ENCODE peak calls at places on chromosomes 7 and 10, in four cellular contexts. L is heart right ventricle; J is prostate gland; B is CD8-positive, alpha-beta T cell. C is an unnamed sample.

GRCh38 chr10:96275685-96276418 is 4.5 kb upstream of the BLNK start:
- DNase-seq in L (peak; percentile 64), B (no peak), J (peak; percentile 83), C (peak; percentile 78)

GRCh38 chr10:52486840-52487611 is 172.9 kb downstream of the DKK1 start:
- DNase-seq in J (no peak), B (no peak), L (no peak), C (no peak)

GRCh38 chr7:27677912-27678612 is 15.4 kb upstream of the HIBADH start:
- DNase-seq in B (no peak), J (no peak), L (no peak), C (no peak)

GRCh38 chr10:34906021-34906965 is 91.2 kb upstream of the PARD3 start:
- DNase-seq in L (no peak), J (peak; percentile 82), B (no peak), C (no peak)

GRCh38 chr10:42926831-42927230 is 144.2 kb downstream of the BMS1 start:
- DNase-seq in J (no peak), L (no peak), B (no peak), C (no peak)

GRCh38 chr7:43487731-43488073 is 95.2 kb upstream of the STK17A start:
- DNase-seq in L (no peak), B (no peak), J (no peak), C (no peak)

GRCh38 chr10:47248436-47249090 is 51.4 kb upstream of the GDF10 start:
- DNase-seq in J (no peak), B (no peak), L (no peak), C (no peak)

GRCh38 chr10:87734987-87735827 is 75.5 kb downstream of the PAPSS2 start:
- DNase-seq in J (no peak), L (peak; percentile 35), B (no peak), C (no peak)

GRCh38 chr10:132413226-132414205 is 16.5 kb downstream of the PWWP2B start:
- DNase-seq in J (no peak), L (no peak), B (no peak), C (no peak)

GRCh38 chr10:121510201-121510771 is 88.0 kb downstream of the FGFR2 start:
- DNase-seq in B (no peak), L (no peak), J (no peak), C (no peak)

GRCh38 chr10:47099445-47099844 is 188.2 kb downstream of the PTPN20 start:
- DNase-seq in B (no peak), L (no peak), J (no peak), C (peak; percentile 28)

GRCh38 chr7:106317971-106318370 is 33.2 kb upstream of the NAMPT start:
- DNase-seq in J (no peak), B (no peak), L (no peak), C (no peak)

GRCh38 chr7:2100278-2101205 is 132.2 kb downstream of the MAD1L1 start:
- DNase-seq in B (peak; percentile 43), L (no peak), J (no peak), C (no peak)

GRCh38 chr7:37097983-37098382 is 350.7 kb downstream of the ELMO1 start:
- DNase-seq in L (no peak), J (no peak), B (no peak), C (no peak)

GRCh38 chr7:158317238-158318205 is 270.1 kb downstream of the PTPRN2 start:
- DNase-seq in L (no peak), B (no peak), J (no peak), C (no peak)

GRCh38 chr7:96699219-96699871 is 10.3 kb downstream of the SEM1 start:
- DNase-seq in B (no peak), L (no peak), J (no peak), C (no peak)

GRCh38 chr10:15789793-15790525 is 70.2 kb upstream of the ITGA8 start:
- DNase-seq in L (no peak), J (no peak), B (no peak), C (no peak)

GRCh38 chr7:130481898-130482297 is 10.0 kb upstream of the MEST start:
- DNase-seq in L (no peak), B (no peak), J (no peak), C (no peak)

GRCh38 chr10:124448696-124449169 is 1.1 kb downstream of the NKX1-2 start:
- DNase-seq in L (no peak), J (no peak), B (no peak), C (no peak)

GRCh38 chr7:3482147-3482921 is 181.3 kb downstream of the SDK1 start:
- DNase-seq in L (no peak), J (no peak), B (no peak), C (no peak)

GRCh38 chr10:32893431-32893830 is 64.6 kb downstream of the ITGB1 start:
- DNase-seq in L (no peak), J (no peak), B (no peak), C (no peak)

GRCh38 chr10:79116363-79116762 is 47.6 kb downstream of the ZMIZ1 start:
- DNase-seq in L (no peak), J (no peak), B (no peak), C (no peak)

GRCh38 chr7:139811106-139811505 is 18.0 kb upstream of the TBXAS1 start:
- DNase-seq in J (no peak), L (no peak), B (no peak), C (no peak)

GRCh38 chr10:4623757-4624420 is 202.1 kb upstream of the AKR1E2 start:
- DNase-seq in L (no peak), B (no peak), J (no peak), C (no peak)

GRCh38 chr7:66815976-66816375 is 75.4 kb downstream of the RABGEF1 start:
- DNase-seq in J (no peak), B (no peak), L (no peak), C (no peak)

GRCh38 chr10:72053690-72054089 is 34.7 kb downstream of the SPOCK2 start:
- DNase-seq in B (no peak), L (no peak), J (no peak), C (no peak)

GRCh38 chr10:58157076-58157766 is 110.5 kb downstream of the IPMK start:
- DNase-seq in L (no peak), J (no peak), B (no peak), C (no peak)

GRCh38 chr10:32050145-32050544 is 6.1 kb downstream of the KIF5B start:
- DNase-seq in B (no peak), J (no peak), L (no peak), C (no peak)

GRCh38 chr10:1422275-1422674 is 315.1 kb downstream of the ADARB2 start:
- DNase-seq in J (no peak), B (no peak), L (no peak), C (peak; percentile 19)

GRCh38 chr10:60521974-60522405 is 132.3 kb upstream of the ANK3 start:
- DNase-seq in L (no peak), J (no peak), B (no peak), C (no peak)

GRCh38 chr7:63044721-63045120 is 953.9 kb upstream of the ZNF722 start:
- DNase-seq in B (no peak), J (no peak), L (no peak), C (no peak)
- H3K9me3 ChIP-seq in B (no peaks in the 10 kb centered on the region), J (no peaks in the 10 kb centered on the region), L (peaks cover 10% of the 10 kb centered on the region), C (peaks cover 3% of the 10 kb centered on the region)

DNA sequence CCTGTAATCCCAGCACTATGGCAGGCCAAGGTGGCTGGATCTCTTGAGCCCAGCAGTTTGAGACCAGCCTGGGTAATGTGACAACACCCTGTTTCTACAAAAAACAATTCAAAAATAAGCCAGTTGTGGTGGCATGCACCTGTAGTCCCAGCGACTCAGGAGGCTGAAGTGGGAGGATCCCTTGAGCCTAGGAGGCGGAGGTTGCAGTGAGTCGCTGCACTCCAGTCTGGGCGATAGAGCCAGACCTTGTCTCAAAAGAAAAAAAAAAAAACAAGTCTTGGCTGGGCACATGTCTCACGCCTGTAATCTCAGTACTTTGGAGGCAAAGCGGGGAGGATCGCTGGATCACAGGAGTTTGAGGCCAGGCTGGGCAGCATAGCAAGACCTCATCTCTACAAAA is 74.6 kb upstream of the PDSS1 start:
- DNase-seq in L (no peak), B (no peak), J (no peak), C (no peak)
- H3K4me3 ChIP-seq in L (peak overlapping the region; percentile 46), B (peak overlapping the region; percentile 53), J (no peak overlapping the region), C (no peak overlapping the region)

GRCh38 chr7:90645784-90646183 is 49.7 kb downstream of the CDK14 start:
- DNase-seq in B (no peak), J (no peak), L (no peak), C (no peak)
- H3K9me3 ChIP-seq in B (no peaks in the 10 kb centered on the region), J (no peaks in the 10 kb centered on the region), L (peaks cover 30% of the 10 kb centered on the region), C (no peaks in the 10 kb centered on the region)

DNA sequence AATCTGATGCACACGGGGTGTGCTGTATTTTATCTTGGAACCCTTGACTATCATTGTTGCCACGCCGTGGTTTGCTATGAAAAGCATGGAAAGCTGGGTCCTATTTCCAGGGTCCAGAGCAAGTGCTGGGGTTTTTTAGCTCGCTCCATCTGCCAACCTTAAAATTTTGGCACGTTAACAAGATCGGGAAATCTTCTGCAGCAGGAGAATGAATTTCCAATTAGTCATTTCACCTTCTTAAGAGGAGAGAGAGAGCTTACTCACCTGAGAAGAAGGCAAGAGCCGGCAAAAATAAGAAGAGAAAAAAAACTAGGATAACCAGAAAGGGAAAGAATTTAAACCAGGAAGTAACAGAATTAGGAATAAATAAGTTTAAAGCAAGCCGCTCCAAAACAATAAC is 223.6 kb upstream of the CELF2 start:
- DNase-seq in B (no peak), L (no peak), J (no peak), C (no peak)
- H3K4me3 ChIP-seq in B (no peak overlapping the region), L (no peak overlapping the region), J (no peak overlapping the region), C (no peak overlapping the region)

GRCh38 chr7:56219017-56219416 is 102.8 kb upstream of the NUPR2 start:
- DNase-seq in L (no peak), B (no peak), J (no peak), C (no peak)

GRCh38 chr7:56218510-56218909 is 102.3 kb upstream of the NUPR2 start:
- DNase-seq in B (no peak), L (no peak), J (no peak), C (no peak)

DNA sequence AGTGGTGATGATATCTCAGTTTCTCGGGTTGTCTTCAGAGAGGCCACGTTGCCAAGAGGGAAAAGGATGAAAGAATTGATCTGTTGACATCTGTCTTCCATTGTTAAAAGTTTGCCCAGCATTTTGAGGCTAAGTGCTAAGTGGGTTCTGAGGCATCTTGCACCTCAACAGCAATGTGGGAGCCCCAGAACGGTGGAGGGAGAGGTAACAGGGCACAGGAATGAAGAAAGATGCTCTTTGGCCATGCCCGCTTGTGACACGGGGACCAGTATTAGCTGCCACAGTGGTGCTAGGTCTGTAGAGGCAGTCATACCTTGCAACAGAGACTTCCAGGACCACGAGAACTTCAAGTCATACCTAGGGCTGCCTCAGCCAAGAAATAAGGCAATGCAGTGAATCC is 106.6 kb upstream of the NUPR2 start:
- DNase-seq in L (no peak), B (no peak), J (no peak), C (no peak)
- H3K9me3 ChIP-seq in L (no peaks in the 10 kb centered on the region), B (no peaks in the 10 kb centered on the region), J (no peaks in the 10 kb centered on the region), C (no peaks in the 10 kb centered on the region)

GRCh38 chr7:17301491-17302101 is 3.1 kb downstream of the AHR start:
- DNase-seq in J (peak; percentile 58), L (peak; percentile 68), B (peak; percentile 62), C (no peak)
- H3K4me3 ChIP-seq in J (no peak overlapping the region), L (peak overlapping the region; percentile 86), B (no peak overlapping the region), C (peak overlapping the region; percentile 100)

GRCh38 chr10:82778908-82779307 is 903.9 kb downstream of the NRG3 start:
- DNase-seq in J (no peak), B (no peak), L (no peak), C (no peak)
- H3K9me3 ChIP-seq in J (no peaks in the 10 kb centered on the region), B (no peaks in the 10 kb centered on the region), L (peaks cover 21% of the 10 kb centered on the region), C (no peaks in the 10 kb centered on the region)

DNA sequence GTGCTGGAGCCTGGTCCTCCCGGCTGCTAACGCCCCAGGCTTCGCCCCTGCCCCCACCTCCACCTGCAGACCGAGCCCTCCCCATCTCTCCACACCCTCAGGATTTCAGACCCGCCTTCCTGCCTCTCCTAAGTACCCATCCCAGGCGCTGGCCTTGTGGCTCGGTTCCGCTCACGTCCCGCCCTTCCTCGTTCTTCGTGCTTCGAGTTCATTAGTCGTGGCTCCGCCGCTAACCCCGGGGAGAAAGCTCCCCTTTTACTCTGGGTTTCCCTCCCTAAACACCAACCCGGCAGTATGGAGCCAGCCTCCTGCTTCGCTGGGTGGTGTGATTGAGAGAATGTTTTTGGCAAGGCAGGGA is 11.2 kb downstream of the EMX2 start:
- DNase-seq in J (no peak), L (no peak), B (no peak), C (no peak)
- H3K4me3 ChIP-seq in J (no peak overlapping the region), L (no peak overlapping the region), B (no peak overlapping the region), C (no peak overlapping the region)